ENCODE peak calls at places on chromosome 16, in six cellular contexts. X is upper lobe of right lung, Y is MM.1S, L is SJSA1, W is fibroblast of lung, A is WERI-Rb-1. G is an unnamed sample.

GRCh38 chr16:79876332-79876730 is 275.8 kb upstream of the MAF start:
- DNase-seq in A (no peak), Y (peak), W (no peak), L (no peak), X (no peak), G (no peak)

GRCh38 chr16:62068747-62069146 is 32.5 kb upstream of the CDH8 start:
- DNase-seq in A (peak), L (no peak), X (no peak), W (no peak), Y (peak), G (peak)

GRCh38 chr16:5422643-5423496 is 325.3 kb upstream of the EEF2KMT start:
- DNase-seq in Y (no peak), A (no peak), X (no peak), W (no peak), L (no peak), G (no peak)

GRCh38 chr16:53908731-53909130 is 204.8 kb downstream of the FTO start:
- DNase-seq in Y (no peak), L (no peak), X (no peak), W (peak), A (no peak), G (no peak)

GRCh38 chr16:50153648-50154368 is 702 bp downstream of the TENT4B start:
- DNase-seq in L (peak), X (peak), W (no peak), A (peak), Y (peak), G (peak)

GRCh38 chr16:59510008-59510424 is 775.9 kb upstream of the GOT2 start:
- DNase-seq in A (no peak), X (no peak), W (no peak), Y (no peak), L (no peak), G (no peak)

GRCh38 chr16:28063047-28063521 is 430 bp downstream of the GSG1L start:
- DNase-seq in Y (no peak), L (no peak), X (no peak), W (no peak), A (no peak), G (peak)

GRCh38 chr16:88650749-88651275 is at the start of gene CYBA:
- DNase-seq in A (no peak), X (peak), W (peak), Y (peak), L (no peak), G (peak)

GRCh38 chr16:23119570-23119969 is 29.7 kb downstream of the USP31 start:
- DNase-seq in X (no peak), Y (no peak), L (no peak), W (peak), A (peak), G (no peak)

GRCh38 chr16:49482690-49483089 is 109.1 kb downstream of the C16orf78 start:
- DNase-seq in A (no peak), X (peak), Y (no peak), L (no peak), W (no peak), G (no peak)

GRCh38 chr16:17068524-17068923 is 402.2 kb downstream of the XYLT1 start:
- DNase-seq in Y (no peak), W (no peak), L (no peak), A (no peak), X (no peak), G (no peak)

GRCh38 chr16:11967195-11967911 is 2.3 kb downstream of the TNFRSF17 start:
- DNase-seq in L (no peak), A (no peak), W (no peak), Y (peak), X (no peak), G (no peak)

GRCh38 chr16:11972128-11972527 is 4.4 kb upstream of the SNX29 start:
- DNase-seq in A (peak), Y (no peak), W (no peak), X (no peak), L (no peak), G (no peak)

GRCh38 chr16:11966173-11966572 is 1.2 kb downstream of the TNFRSF17 start:
- DNase-seq in Y (peak), A (no peak), X (no peak), W (no peak), L (no peak), G (no peak)

GRCh38 chr16:11964761-11965539 is at the start of gene TNFRSF17:
- DNase-seq in W (no peak), L (no peak), A (no peak), Y (peak), X (no peak), G (no peak)

GRCh38 chr16:11968577-11968976 is 3.6 kb downstream of the TNFRSF17 start:
- DNase-seq in Y (peak), L (no peak), W (no peak), X (no peak), A (no peak), G (no peak)
- H3K4me3 ChIP-seq in Y (peak), L (no peak), W (no peak), X (no peak), A (no peak), G (no peak)

GRCh38 chr16:85636234-85636812 is 23.2 kb downstream of the GSE1 start:
- DNase-seq in W (no peak), A (no peak), Y (no peak), L (no peak), X (no peak), G (no peak)

GRCh38 chr16:85637061-85637807 is 24.1 kb downstream of the GSE1 start:
- DNase-seq in W (no peak), L (no peak), A (no peak), X (no peak), Y (no peak), G (no peak)

GRCh38 chr16:85633888-85634287 is 20.8 kb downstream of the GSE1 start:
- DNase-seq in Y (no peak), L (no peak), A (no peak), W (no peak), X (no peak), G (no peak)

GRCh38 chr16:85634747-85635544 is 21.8 kb downstream of the GSE1 start:
- DNase-seq in Y (no peak), W (no peak), X (no peak), L (no peak), A (no peak), G (peak)

DNA sequence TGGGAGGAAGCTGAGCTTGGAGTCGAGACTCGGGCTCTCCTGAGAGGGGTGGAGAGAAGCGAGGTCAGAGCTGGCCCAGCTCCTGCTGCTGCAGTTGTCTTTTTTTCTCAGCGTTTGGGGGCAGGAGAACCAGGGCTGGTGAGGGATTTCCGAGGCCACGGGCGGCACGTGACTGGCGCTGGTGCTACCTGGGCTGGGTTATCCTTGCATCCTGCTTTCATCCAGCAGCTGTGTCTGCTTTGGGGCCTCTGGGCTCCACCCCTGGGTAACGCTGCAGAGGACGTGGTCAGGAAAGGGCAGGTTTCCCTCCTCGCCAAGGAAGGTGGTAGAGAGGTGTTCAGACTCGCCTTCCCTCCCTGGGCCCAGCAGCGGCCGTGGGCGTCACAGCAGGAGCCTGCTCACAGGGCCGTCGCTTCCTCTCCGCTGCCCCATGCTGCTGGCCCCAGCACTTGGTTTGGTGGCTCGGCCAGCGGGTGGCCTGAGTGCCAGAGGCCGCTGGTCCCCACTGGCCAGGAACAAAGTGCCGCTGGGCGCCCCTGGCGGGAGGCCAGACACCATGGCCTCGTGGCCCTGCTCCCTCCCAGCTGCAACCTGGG is 22.5 kb downstream of the GSE1 start:
- DNase-seq in W (no peak), Y (no peak), X (no peak), A (no peak), L (no peak), G (no peak)
- H3K4me3 ChIP-seq in W (no peak), Y (no peak), X (no peak), A (no peak), L (no peak), G (no peak)

DNA sequence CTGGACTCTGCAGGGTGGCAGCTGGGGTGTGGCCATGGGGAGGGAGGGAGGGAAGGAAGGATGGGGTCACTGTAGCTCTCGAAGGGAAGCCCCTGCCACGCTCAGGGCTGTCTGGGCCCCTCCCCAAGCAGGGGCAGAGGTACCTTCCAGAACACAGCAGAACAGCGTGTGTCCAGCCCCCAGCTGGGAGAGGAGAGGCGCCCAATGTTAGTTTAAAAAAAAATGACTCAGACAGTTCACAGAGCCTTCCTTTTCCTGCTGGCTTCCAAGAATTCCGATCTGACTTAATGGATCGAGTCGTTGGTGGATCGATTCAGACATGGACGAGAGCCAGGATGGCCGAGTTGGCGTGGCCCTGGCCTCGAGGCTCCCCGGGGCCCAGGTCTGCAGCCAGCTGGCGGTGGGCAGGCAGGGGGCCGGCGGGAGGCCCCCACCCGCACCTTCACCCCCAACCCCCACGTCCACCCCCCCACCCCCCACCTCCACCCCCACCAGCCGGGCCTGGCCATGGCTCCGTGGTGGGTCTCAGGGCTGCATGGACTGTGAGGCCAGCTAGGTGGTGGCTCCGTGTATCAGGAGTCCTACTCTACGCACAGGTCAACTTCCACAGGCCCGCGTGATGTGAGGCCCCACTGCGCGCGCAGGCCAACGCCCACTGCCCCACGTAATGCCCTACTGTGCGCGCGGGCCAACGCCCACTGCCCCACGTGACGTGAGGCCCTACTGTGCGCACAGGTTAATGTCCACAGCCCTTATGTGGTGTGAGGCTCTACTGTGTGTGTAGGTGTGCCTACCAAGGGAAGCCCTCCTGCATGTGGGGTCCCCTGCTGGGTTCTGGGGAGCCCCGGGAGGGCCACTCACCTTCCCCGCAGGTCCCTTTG is 21.8 kb downstream of the CACNA1H start:
- DNase-seq in A (no peak), X (no peak), Y (no peak), L (no peak), W (peak), G (peak)
- H3K4me3 ChIP-seq in A (no peak), X (no peak), Y (no peak), L (no peak), W (no peak), G (no peak)

GRCh38 chr16:89921131-89921698 is 1.9 kb upstream of the TUBB3 start:
- DNase-seq in A (peak), Y (no peak), W (no peak), L (no peak), X (no peak), G (peak)
- H3K4me3 ChIP-seq in A (peak), Y (no peak), W (no peak), L (peak), X (no peak), G (peak)

G was measured in H7.